ENCODE peak calls at places on chromosomes 3 and 15, in four cellular contexts. Z, I, F and U are unnamed samples.

GRCh38 chr3:168914662-168915061 is 748.9 kb downstream of the MECOM start:
- DNase-seq in I (no peak), Z (no peak), F (no peak), U (no peak)

GRCh38 chr3:45010718-45011355 is 15.3 kb upstream of the CLEC3B start:
- DNase-seq in Z (no peak), I (no peak), F (peak; percentile 64), U (no peak)

GRCh38 chr3:192835818-192836468 is 81.7 kb downstream of the MB21D2 start:
- DNase-seq in I (no peak), F (no peak), Z (no peak), U (no peak)

GRCh38 chr15:72953306-72953705 is 99.0 kb upstream of the NEO1 start:
- DNase-seq in Z (no peak), I (no peak), F (no peak), U (no peak)

GRCh38 chr3:46925585-46925934 is 48.0 kb downstream of the PTH1R start:
- DNase-seq in F (peak; percentile 61), Z (no peak), I (no peak), U (no peak)

GRCh38 chr3:126270145-126270811 is 86.9 kb downstream of the KLF15 start:
- DNase-seq in I (no peak), F (peak; percentile 95), Z (no peak), U (no peak)

GRCh38 chr15:35252351-35252865 is 167.3 kb upstream of the NANOGP8 start:
- DNase-seq in Z (no peak), F (no peak), I (no peak), U (no peak)

GRCh38 chr3:13501056-13501455 is 20.9 kb downstream of the HDAC11 start:
- DNase-seq in F (no peak), I (no peak), Z (no peak), U (no peak)

GRCh38 chr3:81958967-81959625 is 197.7 kb upstream of the GBE1 start:
- DNase-seq in F (no peak), Z (no peak), I (no peak), U (no peak)

GRCh38 chr15:100083572-100083971 is 258.2 kb downstream of the ADAMTS17 start:
- DNase-seq in I (no peak), F (peak; percentile 25), Z (no peak), U (no peak)

GRCh38 chr3:129211772-129212171 is 28.1 kb upstream of the CNBP start:
- DNase-seq in I (no peak), F (peak; percentile 86), Z (peak; percentile 97), U (no peak)

GRCh38 chr3:182327196-182327681 is 466.1 kb upstream of the ATP11B start:
- DNase-seq in Z (no peak), I (no peak), F (no peak), U (no peak)

GRCh38 chr3:113468536-113468935 is 27.2 kb upstream of the CFAP44 start:
- DNase-seq in F (no peak), Z (no peak), I (no peak), U (no peak)

GRCh38 chr15:63504979-63505841 is 817 bp downstream of the USP3 start:
- DNase-seq in Z (no peak), I (peak; percentile 50), F (peak; percentile 65), U (peak; percentile 79)

GRCh38 chr3:171402281-171402680 is 57.9 kb downstream of the TNIK start:
- DNase-seq in F (no peak), I (no peak), Z (no peak), U (no peak)

GRCh38 chr3:24235121-24235520 is 259.5 kb downstream of the THRB start:
- DNase-seq in F (no peak), Z (no peak), I (no peak), U (no peak)

GRCh38 chr15:52445553-52445952 is 83.1 kb downstream of the MYO5A start:
- DNase-seq in I (no peak), F (no peak), Z (no peak), U (no peak)

GRCh38 chr3:171157286-171157685 is 130.8 kb upstream of the SLC2A2 start:
- DNase-seq in I (no peak), Z (no peak), F (no peak), U (peak; percentile 55)

GRCh38 chr3:23484386-23484785 is 281.3 kb downstream of the UBE2E2 start:
- DNase-seq in I (no peak), Z (no peak), F (no peak), U (no peak)

GRCh38 chr15:29141908-29142747 is 127.5 kb downstream of the NSMCE3 start:
- DNase-seq in F (peak; percentile 61), I (no peak), Z (no peak), U (no peak)

GRCh38 chr3:32963871-32964270 is 12.4 kb downstream of the CCR4 start:
- DNase-seq in I (no peak), Z (no peak), F (no peak), U (no peak)